ENCODE peak calls at places on chromosomes 11 and 22, in ten cellular contexts. H is fibroblast of villous mesenchyme; Y is activated naive CD8-positive, alpha-beta T cell treated with anti-CD3 and anti-CD28 coated beads, Interleukin-2, amount 50 U/mL, for 24 hours; R is nephron progenitor cell; E is HTR-8/SVneo; V is GM13977; J is GM04503; K is lung; B is HuH-7.5; P is SJSA1. O is an unnamed sample.

GRCh38 chr22:11598492-11599440 is 3929.2 kb upstream of the OR11H1 start:
- DNase-seq in H (no peak), Y (no peak), R (no peak), E (no peak), V (no peak), J (no peak), K (no peak), B (no peak), P (no peak), O (no peak)

GRCh38 chr11:60315866-60316265 is 11.2 kb upstream of the MS4A6E start:
- DNase-seq in H (no peak), Y (no peak), R (no peak), E (no peak), V (no peak), J (no peak), K (no peak), B (no peak), P (no peak), O (no peak)

GRCh38 chr11:33930317-33931021 is 38.6 kb upstream of the LMO2 start:
- DNase-seq in H (peak), Y (no peak), R (no peak), E (no peak), V (no peak), J (peak), K (peak), B (no peak), P (no peak), O (no peak)

GRCh38 chr22:26544489-26544888 is 32.2 kb upstream of the TFIP11 start:
- DNase-seq in H (no peak), Y (no peak), R (no peak), E (no peak), V (no peak), J (no peak), K (no peak), B (no peak), P (no peak), O (no peak)

GRCh38 chr22:39926175-39927152 is 25.6 kb downstream of the GRAP2 start:
- DNase-seq in H (no peak), Y (no peak), R (no peak), E (no peak), V (no peak), J (no peak), K (no peak), B (no peak), P (no peak), O (no peak)

GRCh38 chr22:36136988-36137387 is 23.6 kb downstream of the APOL3 start:
- DNase-seq in H (peak), Y (no peak), R (no peak), E (no peak), V (no peak), J (no peak), K (no peak), B (no peak), P (no peak), O (no peak)

GRCh38 chr11:21464601-21465193 is 728.2 kb upstream of the ANO5 start:
- DNase-seq in H (no peak), Y (no peak), R (no peak), E (no peak), V (no peak), J (no peak), K (no peak), B (no peak), P (no peak), O (no peak)

GRCh38 chr11:47412152-47412746 is 3.9 kb downstream of the SLC39A13 start:
- DNase-seq in H (no peak), Y (peak), R (peak), E (peak), V (peak), J (no peak), K (peak), B (peak), P (no peak), O (peak)

GRCh38 chr22:31230871-31231621 is 18.9 kb downstream of the LIMK2 start:
- DNase-seq in H (peak), Y (peak), R (peak), E (no peak), V (peak), J (no peak), K (peak), B (no peak), P (peak), O (peak)

GRCh38 chr22:27105142-27106025 is 448.0 kb downstream of the MIAT start:
- DNase-seq in H (peak), Y (no peak), R (no peak), E (no peak), V (no peak), J (peak), K (no peak), B (no peak), P (peak), O (no peak)

GRCh38 chr11:131606936-131607335 is 236.5 kb downstream of the NTM start:
- DNase-seq in H (no peak), Y (no peak), R (no peak), E (no peak), V (no peak), J (no peak), K (no peak), B (no peak), P (peak), O (no peak)

GRCh38 chr11:59999732-60000131 is 17.2 kb upstream of the OOSP4B start:
- DNase-seq in H (no peak), Y (no peak), R (no peak), E (no peak), V (no peak), J (no peak), K (no peak), B (no peak), P (no peak), O (no peak)

GRCh38 chr22:20810645-20811044 is 36.7 kb downstream of the SERPIND1 start:
- DNase-seq in H (no peak), Y (peak), R (no peak), E (no peak), V (no peak), J (no peak), K (no peak), B (no peak), P (no peak), O (no peak)

GRCh38 chr22:24289138-24289537 is 18.5 kb downstream of the SPECC1L start:
- DNase-seq in H (peak), Y (no peak), R (no peak), E (peak), V (no peak), J (peak), K (no peak), B (no peak), P (peak), O (no peak)

GRCh38 chr11:112113539-112114457 is 27.1 kb downstream of the SDHD start:
- DNase-seq in H (peak), Y (no peak), R (peak), E (peak), V (peak), J (peak), K (no peak), B (peak), P (peak), O (no peak)

GRCh38 chr11:2885676-2886081 is at the start of gene CDKN1C:
- DNase-seq in H (peak), Y (peak), R (peak), E (peak), V (peak), J (no peak), K (peak), B (peak), P (no peak), O (peak)

GRCh38 chr22:45334068-45334467 is 24.3 kb downstream of the FAM118A start:
- DNase-seq in H (no peak), Y (no peak), R (no peak), E (no peak), V (no peak), J (no peak), K (no peak), B (no peak), P (no peak), O (no peak)

GRCh38 chr11:103395612-103396011 is 286.4 kb downstream of the DYNC2H1 start:
- DNase-seq in H (no peak), Y (no peak), R (no peak), E (peak), V (no peak), J (peak), K (no peak), B (no peak), P (no peak), O (no peak)

GRCh38 chr11:129593098-129593497 is 217.4 kb downstream of the BARX2 start:
- DNase-seq in H (no peak), Y (no peak), R (no peak), E (no peak), V (no peak), J (no peak), K (peak), B (no peak), P (no peak), O (no peak)

GRCh38 chr22:19360300-19360792 is 68.8 kb upstream of the CLTCL1 start:
- DNase-seq in H (no peak), Y (no peak), R (no peak), E (no peak), V (no peak), J (no peak), K (no peak), B (no peak), P (no peak), O (no peak)

GRCh38 chr11:63906585-63906984 is 10.4 kb downstream of the RCOR2 start:
- DNase-seq in H (peak), Y (peak), R (peak), E (no peak), V (peak), J (no peak), K (no peak), B (no peak), P (no peak), O (no peak)

GRCh38 chr22:37213218-37213855 is 1.1 kb upstream of the SSTR3 start:
- DNase-seq in H (no peak), Y (no peak), R (no peak), E (no peak), V (no peak), J (no peak), K (no peak), B (no peak), P (no peak), O (no peak)

GRCh38 chr11:15509082-15509481 is 394.4 kb downstream of the INSC start:
- DNase-seq in H (no peak), Y (no peak), R (no peak), E (no peak), V (no peak), J (no peak), K (no peak), B (no peak), P (no peak), O (no peak)

GRCh38 chr11:66492161-66492865 is 12.1 kb downstream of the DPP3 start:
- DNase-seq in H (no peak), Y (no peak), R (no peak), E (no peak), V (no peak), J (no peak), K (no peak), B (no peak), P (no peak), O (no peak)

GRCh38 chr11:33737362-33737821 is 1.2 kb upstream of the CD59 start:
- DNase-seq in H (no peak), Y (no peak), R (no peak), E (no peak), V (no peak), J (no peak), K (no peak), B (no peak), P (no peak), O (no peak)

GRCh38 chr22:46110215-46110614 is 40.1 kb upstream of the PPARA start:
- DNase-seq in H (peak), Y (peak), R (no peak), E (no peak), V (no peak), J (no peak), K (no peak), B (no peak), P (no peak), O (no peak)

GRCh38 chr11:72814831-72815618 is 814 bp downstream of the ATG16L2 start:
- DNase-seq in H (peak), Y (peak), R (no peak), E (peak), V (peak), J (no peak), K (no peak), B (peak), P (peak), O (peak)

GRCh38 chr11:13277719-13278619 is at the start of gene BMAL1:
- DNase-seq in H (no peak), Y (peak), R (no peak), E (peak), V (peak), J (no peak), K (peak), B (no peak), P (peak), O (peak)

GRCh38 chr11:72831521-72832300 is 17.5 kb downstream of the ATG16L2 start:
- DNase-seq in H (peak), Y (peak), R (peak), E (peak), V (no peak), J (no peak), K (peak), B (peak), P (peak), O (no peak)

GRCh38 chr22:21642584-21643448 is 714 bp downstream of the SDF2L1 start:
- DNase-seq in H (peak), Y (peak), R (peak), E (no peak), V (peak), J (no peak), K (peak), B (peak), P (peak), O (peak)

GRCh38 chr11:84608788-84609309 is 1018.3 kb downstream of the DLG2 start:
- DNase-seq in H (no peak), Y (no peak), R (no peak), E (no peak), V (no peak), J (no peak), K (peak), B (no peak), P (no peak), O (no peak)

GRCh38 chr11:118060081-118060661 is 16.7 kb upstream of the TMPRSS4 start:
- DNase-seq in H (no peak), Y (no peak), R (no peak), E (no peak), V (no peak), J (no peak), K (no peak), B (no peak), P (no peak), O (no peak)

GRCh38 chr11:64677441-64678023 is 45.5 kb downstream of the NRXN2 start:
- DNase-seq in H (no peak), Y (no peak), R (no peak), E (no peak), V (no peak), J (no peak), K (no peak), B (no peak), P (no peak), O (no peak)

GRCh38 chr11:42521994-42522393 is 789.8 kb upstream of the API5 start:
- DNase-seq in H (peak), Y (no peak), R (no peak), E (no peak), V (no peak), J (no peak), K (no peak), B (no peak), P (no peak), O (no peak)